ENCODE peak calls at places on chromosome X, in six cellular contexts. I is spleen, L is Karpas-422, P is heart left ventricle, J is fibroblast of mammary gland, D is mesendoderm. Z is an unnamed sample.

GRCh38 chrX:13506574-13506973 is 62.8 kb upstream of the EGFL6 start:
- DNase-seq in I (peak), L (peak), P (no peak), J (peak), D (peak), Z (peak)

GRCh38 chrX:67787196-67787595 is 243.4 kb downstream of the AR start:
- DNase-seq in I (no peak), L (no peak), P (no peak), J (peak), D (no peak), Z (no peak)

GRCh38 chrX:72137846-72138455 is 6.2 kb upstream of the RTL5 start:
- DNase-seq in I (no peak), L (no peak), P (no peak), J (no peak), D (no peak), Z (no peak)

GRCh38 chrX:135257469-135257868 is 5.6 kb downstream of the ETDA start:
- DNase-seq in I (no peak), L (no peak), P (no peak), J (no peak), D (no peak), Z (no peak)

GRCh38 chrX:112766774-112767173 is 73.9 kb downstream of the AMOT start:
- DNase-seq in I (no peak), L (no peak), P (no peak), J (no peak), D (no peak), Z (peak)

GRCh38 chrX:68753218-68753617 is 75.6 kb upstream of the EFNB1 start:
- DNase-seq in I (no peak), L (no peak), P (no peak), J (no peak), D (no peak), Z (no peak)

GRCh38 chrX:70477734-70478075 is 33.1 kb downstream of the DLG3 start:
- DNase-seq in I (no peak), L (no peak), P (no peak), J (no peak), D (no peak), Z (no peak)

GRCh38 chrX:100404851-100405250 is 5.2 kb downstream of the PCDH19 start:
- DNase-seq in I (no peak), L (no peak), P (no peak), J (no peak), D (no peak), Z (no peak)

GRCh38 chrX:100591256-100592051 is 6.7 kb downstream of the TNMD start:
- DNase-seq in I (no peak), L (no peak), P (no peak), J (no peak), D (peak), Z (no peak)

GRCh38 chrX:2608638-2609430 is 82.3 kb upstream of the CD99 start:
- DNase-seq in I (peak), L (peak), P (peak), J (peak), D (peak), Z (peak)

GRCh38 chrX:119954374-119954773 is 10.8 kb upstream of the NKAP start:
- DNase-seq in I (no peak), L (no peak), P (no peak), J (no peak), D (no peak), Z (no peak)

GRCh38 chrX:29617725-29618124 is 597.6 kb upstream of the MAGEB2 start:
- DNase-seq in I (no peak), L (no peak), P (no peak), J (peak), D (peak), Z (peak)

GRCh38 chrX:114959729-114960128 is 57.7 kb downstream of the IL13RA2 start:
- DNase-seq in I (no peak), L (peak), P (no peak), J (peak), D (no peak), Z (no peak)

GRCh38 chrX:11435568-11435967 is 142.4 kb downstream of the AMELX start:
- DNase-seq in I (no peak), L (no peak), P (no peak), J (peak), D (no peak), Z (peak)

GRCh38 chrX:102546818-102547493 is 30.4 kb upstream of the TMSB15A start:
- DNase-seq in I (no peak), L (no peak), P (no peak), J (no peak), D (no peak), Z (no peak)

GRCh38 chrX:103685396-103685795 is 1.1 kb downstream of the MORF4L2 start:
- DNase-seq in I (no peak), L (no peak), P (no peak), J (peak), D (no peak), Z (peak)

GRCh38 chrX:261858-262390 is 19.3 kb upstream of the PLCXD1 start:
- DNase-seq in I (no peak), L (no peak), P (no peak), J (no peak), D (peak), Z (no peak)

GRCh38 chrX:53115550-53115874 is 21.6 kb downstream of the KANTR start:
- DNase-seq in I (no peak), L (no peak), P (no peak), J (no peak), D (no peak), Z (no peak)

GRCh38 chrX:47637546-47638195 is 7.9 kb upstream of the CFP start:
- DNase-seq in I (peak), L (no peak), P (peak), J (no peak), D (peak), Z (no peak)

GRCh38 chrX:51894697-51895336 is 1.4 kb downstream of the MAGED1 start:
- DNase-seq in I (no peak), L (no peak), P (peak), J (peak), D (peak), Z (peak)
- H3K4me3 ChIP-seq in I (peak), L (peak), P (peak), J (peak), D (peak), Z (peak)

DNA sequence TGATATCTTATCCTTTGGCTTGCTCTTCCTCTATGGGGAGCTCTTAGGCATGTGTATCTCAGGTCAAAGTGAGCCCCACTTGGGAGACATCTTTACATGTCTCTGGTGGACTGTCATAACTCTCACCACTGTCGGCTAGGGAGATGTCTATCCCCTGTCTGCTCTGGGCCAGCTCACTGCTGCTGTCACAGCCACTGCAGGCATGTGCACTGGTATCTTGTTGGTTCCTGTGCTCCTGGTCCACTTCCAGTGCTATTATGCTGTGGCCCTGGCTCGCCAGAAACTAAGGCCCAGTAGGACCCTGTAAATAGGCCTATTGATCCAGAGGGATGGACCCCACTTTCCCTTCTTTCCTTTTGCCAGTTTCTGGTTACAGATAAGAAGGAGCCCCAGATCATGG is 56.6 kb upstream of the LAS1L start:
- DNase-seq in I (no peak), L (no peak), P (no peak), J (no peak), D (no peak), Z (no peak)
- H3K4me3 ChIP-seq in I (no peak), L (no peak), P (no peak), J (no peak), D (no peak), Z (no peak)

DNA sequence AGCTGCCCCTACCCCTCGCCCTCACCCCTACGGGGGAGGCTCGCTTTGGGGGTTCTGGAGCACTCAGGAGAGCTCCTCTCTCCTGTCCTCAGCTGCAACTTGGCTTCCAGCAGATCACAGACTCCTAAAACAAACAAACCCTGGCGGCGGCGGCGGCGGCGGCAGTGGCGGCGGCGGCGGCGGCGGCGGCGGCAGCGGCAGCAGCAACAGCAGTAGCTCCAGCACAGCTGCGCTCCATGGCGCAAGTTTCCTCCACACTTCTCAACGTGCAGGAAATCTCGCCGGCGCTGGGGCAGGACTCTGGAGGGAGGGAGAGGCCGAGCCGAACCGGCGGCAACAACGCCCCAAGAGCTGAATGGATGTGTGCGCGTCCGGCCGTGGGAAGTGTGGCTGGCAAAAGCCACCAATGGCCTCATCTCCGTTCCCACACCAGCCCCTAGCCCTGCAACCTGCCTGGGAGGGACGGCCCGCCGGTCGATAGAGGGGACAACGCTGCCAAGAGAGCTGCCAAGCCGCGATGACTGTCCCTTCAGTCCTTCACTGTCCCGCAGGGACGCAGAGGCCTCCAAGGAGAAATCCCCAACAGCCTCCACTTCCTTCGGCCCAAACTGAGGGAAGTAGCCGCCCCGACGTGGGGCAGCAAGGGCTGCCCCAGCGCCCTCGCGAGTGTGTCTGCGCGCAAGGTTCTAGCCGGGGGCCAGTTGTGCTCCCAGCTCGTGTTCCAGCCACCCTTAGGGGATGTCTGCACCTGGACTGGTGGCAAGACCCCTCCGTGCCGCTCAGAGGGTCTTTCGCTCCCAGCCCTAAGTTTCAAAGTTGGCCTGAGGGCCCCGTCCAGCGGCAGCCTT is 775 bp downstream of the SHROOM4 start:
- DNase-seq in I (peak), L (no peak), P (peak), J (peak), D (peak), Z (peak)
- H3K4me3 ChIP-seq in I (peak), L (no peak), P (peak), J (peak), D (peak), Z (no peak)

DNA sequence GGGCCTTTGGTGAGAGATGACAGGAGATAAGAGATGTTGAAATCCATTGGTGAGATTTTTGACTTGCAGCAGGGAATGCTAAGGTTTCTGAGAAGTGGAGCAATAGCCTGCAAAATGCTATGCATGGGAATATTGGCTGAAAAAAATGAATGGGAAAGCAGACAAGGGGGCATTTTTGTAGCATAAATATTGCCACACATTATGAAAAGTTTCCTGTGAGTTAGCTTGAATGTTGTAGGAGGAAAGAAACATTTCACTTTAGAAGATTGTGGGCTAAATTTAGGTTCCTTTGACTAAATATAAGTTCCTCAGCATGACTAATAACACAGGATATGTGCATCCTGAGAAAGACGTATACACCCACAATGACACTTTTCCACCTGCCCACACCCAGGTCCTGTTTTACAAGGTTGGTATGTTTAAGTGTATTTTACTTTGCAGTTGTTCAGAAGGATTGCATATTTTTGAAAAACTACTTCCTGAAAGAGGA is 28.4 kb downstream of the PHEX start:
- DNase-seq in I (no peak), L (no peak), P (no peak), J (no peak), D (no peak), Z (peak)
- H3K4me3 ChIP-seq in I (no peak), L (no peak), P (no peak), J (no peak), D (no peak), Z (no peak)

GRCh38 chrX:49627030-49627777 is 28.4 kb downstream of the GAGE1 start:
- DNase-seq in I (no peak), L (peak), P (no peak), J (peak), D (peak), Z (peak)
- H3K4me3 ChIP-seq in I (no peak), L (no peak), P (no peak), J (no peak), D (no peak), Z (no peak)

GRCh38 chrX:111008126-111008525 is 87.9 kb upstream of the PAK3 start:
- DNase-seq in I (no peak), L (no peak), P (no peak), J (no peak), D (no peak), Z (no peak)
- H3K4me3 ChIP-seq in I (no peak), L (no peak), P (no peak), J (no peak), D (no peak), Z (no peak)

GRCh38 chrX:21657318-21658151 is 595 bp downstream of the KLHL34 start:
- DNase-seq in I (peak), L (no peak), P (no peak), J (no peak), D (no peak), Z (no peak)

GRCh38 chrX:21656587-21657317 is 1.4 kb downstream of the KLHL34 start:
- DNase-seq in I (peak), L (no peak), P (peak), J (no peak), D (no peak), Z (no peak)

GRCh38 chrX:21658152-21658737 is at the start of gene KLHL34:
- DNase-seq in I (peak), L (no peak), P (peak), J (no peak), D (no peak), Z (no peak)

GRCh38 chrX:21659320-21659719 is 1.2 kb upstream of the KLHL34 start:
- DNase-seq in I (no peak), L (no peak), P (no peak), J (no peak), D (no peak), Z (no peak)

DNA sequence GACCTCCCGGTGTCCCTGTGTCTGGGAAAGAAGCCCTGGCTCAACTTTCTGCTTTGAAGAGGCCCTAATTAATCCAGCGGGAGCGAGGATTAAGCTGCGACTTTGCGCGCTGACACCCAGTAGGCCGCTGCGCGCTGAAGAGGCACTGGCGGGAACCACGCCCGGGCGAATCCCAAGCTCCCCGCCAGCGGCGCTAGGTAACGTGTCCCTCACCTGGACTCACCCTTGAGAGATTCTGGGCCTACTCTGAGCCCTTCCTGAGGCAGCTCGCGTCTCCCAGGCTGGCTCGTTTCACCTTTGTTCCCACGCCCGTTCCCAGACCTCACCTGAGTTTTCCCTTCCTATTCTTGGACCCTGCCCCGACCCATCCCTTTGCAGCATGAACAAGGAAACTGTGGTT is 616 bp upstream of the KLHL34 start:
- DNase-seq in I (no peak), L (no peak), P (no peak), J (no peak), D (no peak), Z (no peak)
- H3K4me3 ChIP-seq in I (peak), L (no peak), P (peak), J (no peak), D (no peak), Z (no peak)

GRCh38 chrX:153920546-153920945 is 5.5 kb downstream of the ARHGAP4 start:
- DNase-seq in I (no peak), L (no peak), P (no peak), J (no peak), D (no peak), Z (no peak)

GRCh38 chrX:153921070-153921469 is 5.0 kb downstream of the ARHGAP4 start:
- DNase-seq in I (no peak), L (no peak), P (peak), J (no peak), D (no peak), Z (no peak)

GRCh38 chrX:153922932-153923857 is 2.9 kb downstream of the ARHGAP4 start:
- DNase-seq in I (peak), L (no peak), P (peak), J (peak), D (no peak), Z (no peak)

GRCh38 chrX:153922286-153922573 is 3.8 kb downstream of the ARHGAP4 start:
- DNase-seq in I (no peak), L (no peak), P (no peak), J (no peak), D (no peak), Z (no peak)

DNA sequence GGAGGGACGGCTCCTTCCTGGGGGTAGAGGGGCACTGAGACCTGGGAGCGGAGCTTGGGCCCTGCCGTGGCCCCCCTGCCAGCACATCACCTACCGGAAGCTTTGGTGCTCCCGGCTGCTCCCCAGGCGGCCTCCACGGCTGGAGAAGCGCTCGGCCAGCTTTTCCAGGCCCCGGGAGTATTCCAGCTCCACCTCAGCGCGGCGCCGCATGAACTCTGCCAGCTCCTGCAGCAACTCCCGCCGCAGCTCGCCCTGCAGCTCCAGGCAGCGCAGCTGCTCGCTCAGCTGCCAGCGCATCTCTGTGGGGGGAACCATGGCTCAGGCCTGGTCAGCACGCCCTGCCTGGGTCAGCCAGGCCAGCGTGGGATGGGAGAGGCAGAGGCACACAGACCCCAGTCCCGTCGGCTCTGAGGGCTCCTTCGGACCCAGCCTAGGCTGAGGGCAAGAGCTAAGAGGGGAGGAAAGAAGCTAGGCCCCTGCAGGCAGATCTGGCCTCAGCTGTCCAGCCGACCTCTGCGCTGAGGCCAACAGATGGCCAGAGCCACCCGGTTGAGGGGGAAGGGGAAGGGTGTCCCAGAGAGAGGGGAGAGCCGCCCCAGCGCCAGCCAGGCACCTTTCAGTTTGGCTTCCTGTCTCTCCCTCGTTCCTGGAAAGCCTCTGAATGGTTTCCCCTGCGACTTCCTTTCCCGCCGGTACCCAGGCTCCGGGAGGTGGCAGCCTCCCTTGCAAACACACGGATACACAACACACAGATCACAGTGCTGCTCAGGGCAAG is 4.4 kb downstream of the ARHGAP4 start:
- DNase-seq in I (peak), L (no peak), P (peak), J (no peak), D (no peak), Z (no peak)
- H3K4me3 ChIP-seq in I (no peak), L (no peak), P (no peak), J (no peak), D (no peak), Z (no peak)

GRCh38 chrX:79266702-79267101 is 100.4 kb downstream of the ITM2A start:
- DNase-seq in I (no peak), L (no peak), P (no peak), J (no peak), D (no peak), Z (no peak)
- H3K4me3 ChIP-seq in I (no peak), L (no peak), P (no peak), J (no peak), D (no peak), Z (no peak)

DNA sequence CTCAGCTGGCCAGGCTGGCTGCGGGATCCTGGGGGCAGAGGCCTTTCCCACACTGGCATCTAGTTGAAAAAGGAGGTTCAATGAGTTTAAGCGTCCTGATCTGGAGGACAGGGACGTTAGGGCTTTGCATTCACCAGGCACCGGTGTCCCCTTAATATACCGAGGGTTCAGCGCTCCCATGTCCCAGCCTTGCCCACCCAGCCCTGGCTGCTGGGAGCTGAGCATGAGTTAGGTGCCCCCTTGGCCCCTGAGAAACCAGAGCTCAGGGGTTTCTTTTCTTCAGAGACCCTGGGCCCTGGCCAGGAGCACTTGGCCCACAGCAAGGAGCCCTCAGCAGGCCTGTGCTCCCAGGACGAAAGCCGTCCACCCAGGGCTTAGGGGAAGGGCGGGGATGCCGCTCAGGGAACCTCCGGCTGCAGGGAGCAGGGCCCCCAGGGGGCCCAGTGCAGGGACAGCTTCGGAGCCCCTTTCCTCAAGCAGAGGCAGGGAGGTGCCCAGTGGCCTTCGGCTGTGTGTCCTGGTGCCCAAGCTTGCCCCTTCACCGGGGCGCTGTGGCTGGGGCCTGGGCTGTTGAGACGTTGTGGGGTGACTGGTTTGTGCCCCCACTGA is 20.9 kb upstream of the DUSP9 start:
- DNase-seq in I (peak), L (no peak), P (peak), J (no peak), D (no peak), Z (no peak)
- H3K4me3 ChIP-seq in I (no peak), L (no peak), P (no peak), J (no peak), D (no peak), Z (no peak)

Z was measured in GM12865.